ENCODE peak calls at places on chromosome 15, in six cellular contexts. D, U, B, F, E and P are unnamed samples.
A peak's percentile ranks its signal among the peaks of the same experiment; 100 is the strongest.

GRCh38 chr15:89781891-89782618 is 5.9 kb downstream of the MESP2 start:
- DNase-seq in D (no peak), U (no peak), B (no peak), F (peak; percentile 58), E (no peak), P (no peak)

GRCh38 chr15:52527898-52528464 is 699 bp downstream of the MYO5A start:
- DNase-seq in D (peak; percentile 50), U (no peak), B (no peak), F (no peak), E (peak; percentile 11), P (peak; percentile 54)

GRCh38 chr15:33561967-33562366 is 251.2 kb downstream of the RYR3 start:
- DNase-seq in D (no peak), U (no peak), B (no peak), F (no peak), E (no peak), P (no peak)

GRCh38 chr15:78243491-78243941 is 9.2 kb upstream of the ACSBG1 start:
- DNase-seq in D (no peak), U (no peak), B (no peak), F (peak; percentile 47), E (no peak), P (no peak)

GRCh38 chr15:55683366-55683765 is 59.6 kb downstream of the PRTG start:
- DNase-seq in D (no peak), U (no peak), B (no peak), F (no peak), E (no peak), P (no peak)

GRCh38 chr15:99731336-99732267 is 1.6 kb downstream of the LYSMD4 start:
- DNase-seq in D (no peak), U (no peak), B (no peak), F (no peak), E (no peak), P (no peak)

GRCh38 chr15:35151782-35152181 is 66.7 kb upstream of the NANOGP8 start:
- DNase-seq in D (no peak), U (no peak), B (no peak), F (no peak), E (no peak), P (no peak)

GRCh38 chr15:39581501-39582285 is 814 bp downstream of the THBS1 start:
- DNase-seq in D (no peak), U (peak; percentile 80), B (no peak), F (peak; percentile 9), E (no peak), P (peak; percentile 42)

GRCh38 chr15:92599394-92599970 is 56.1 kb downstream of the FAM174B start:
- DNase-seq in D (no peak), U (no peak), B (no peak), F (no peak), E (no peak), P (no peak)

GRCh38 chr15:29183071-29183831 is 86.4 kb downstream of the NSMCE3 start:
- DNase-seq in D (no peak), U (no peak), B (no peak), F (no peak), E (no peak), P (no peak)

GRCh38 chr15:59346951-59347350 is 25.7 kb downstream of the MYO1E start:
- DNase-seq in D (no peak), U (no peak), B (no peak), F (no peak), E (no peak), P (no peak)

GRCh38 chr15:97520689-97521088 is 439.8 kb upstream of the ARRDC4 start:
- DNase-seq in D (no peak), U (no peak), B (no peak), F (no peak), E (no peak), P (no peak)

GRCh38 chr15:69955240-69955894 is 142.3 kb downstream of the TLE3 start:
- DNase-seq in D (no peak), U (no peak), B (no peak), F (no peak), E (no peak), P (no peak)

GRCh38 chr15:82649226-82649999 is 2.2 kb upstream of the CPEB1 start:
- DNase-seq in D (no peak), U (no peak), B (no peak), F (no peak), E (no peak), P (peak; percentile 20)

GRCh38 chr15:60423540-60423939 is 25.8 kb upstream of the ANXA2 start:
- DNase-seq in D (no peak), U (no peak), B (no peak), F (peak; percentile 40), E (no peak), P (no peak)

GRCh38 chr15:80159811-80160569 is 7.2 kb downstream of the FAH start:
- DNase-seq in D (peak; percentile 50), U (no peak), B (no peak), F (no peak), E (no peak), P (peak; percentile 66)

GRCh38 chr15:80186597-80186996 is 33.8 kb downstream of the FAH start:
- DNase-seq in D (no peak), U (no peak), B (no peak), F (no peak), E (no peak), P (no peak)

GRCh38 chr15:48695088-48695834 is 49.8 kb upstream of the FBN1 start:
- DNase-seq in D (no peak), U (no peak), B (no peak), F (no peak), E (no peak), P (no peak)

GRCh38 chr15:42152921-42153680 is 3.3 kb downstream of the PLA2G4F start:
- DNase-seq in D (no peak), U (peak; percentile 62), B (no peak), F (no peak), E (no peak), P (no peak)

GRCh38 chr15:40058476-40059140 is 19.6 kb upstream of the SRP14 start:
- DNase-seq in D (no peak), U (no peak), B (peak; percentile 32), F (no peak), E (no peak), P (no peak)

GRCh38 chr15:40340038-40340739 is 550 bp downstream of the CCDC9B start:
- DNase-seq in D (no peak), U (peak; percentile 81), B (peak; percentile 77), F (no peak), E (no peak), P (no peak)

DNA sequence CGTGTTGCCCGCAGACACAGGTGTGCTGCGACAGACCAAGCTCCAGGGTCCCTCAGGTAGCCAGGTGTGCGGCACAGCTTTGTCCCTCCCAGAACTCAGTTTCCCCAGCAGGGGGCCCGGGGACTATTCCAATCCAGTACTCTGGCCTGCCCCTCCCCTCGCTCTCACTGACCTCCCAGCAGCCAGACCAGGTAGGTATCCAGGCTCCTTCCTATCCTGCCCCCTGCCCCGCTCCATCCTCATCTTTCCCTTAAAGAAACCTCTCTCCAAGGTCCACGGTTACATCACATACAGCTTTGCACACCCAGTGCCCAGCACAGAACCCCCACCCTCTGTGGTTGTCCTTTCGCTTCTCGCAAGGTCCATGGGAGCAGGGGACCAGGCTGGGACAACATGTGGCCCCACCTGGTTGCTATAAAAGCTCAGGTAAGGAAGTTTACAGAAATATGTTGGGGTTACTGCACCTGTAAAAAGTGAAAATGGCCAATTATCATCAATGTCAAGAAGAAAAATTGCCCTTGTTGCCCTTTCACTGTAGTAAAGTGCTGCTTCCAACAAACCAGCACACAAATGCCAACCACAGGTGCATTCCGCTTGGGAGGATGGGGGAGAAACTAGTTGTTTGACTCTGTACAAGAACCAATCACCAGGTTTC is 7.3 kb upstream of the CYP11A1 start:
- DNase-seq in D (no peak), U (no peak), B (no peak), F (no peak), E (no peak), P (no peak)
- TF ChIP-seq CTCF in D (no peak), U (no peak), B (no peak), F (no peak), E (no peak), P (no peak)

GRCh38 chr15:58269455-58270414 is 131.6 kb downstream of the AQP9 start:
- DNase-seq in D (peak; percentile 53), U (no peak), B (no peak), F (peak; percentile 59), E (peak; percentile 6), P (peak; percentile 52)
- TF ChIP-seq CTCF in D (peak; percentile 52), U (peak; percentile 61), B (peak; percentile 26), F (peak; percentile 61), E (peak; percentile 58), P (peak; percentile 32)

GRCh38 chr15:63126726-63127125 is 5.1 kb downstream of the LACTB start:
- DNase-seq in D (no peak), U (no peak), B (no peak), F (no peak), E (no peak), P (no peak)

GRCh38 chr15:63118854-63119253 is 2.8 kb upstream of the LACTB start:
- DNase-seq in D (no peak), U (no peak), B (no peak), F (no peak), E (no peak), P (no peak)

GRCh38 chr15:63121382-63122001 is at the start of gene LACTB:
- DNase-seq in D (peak; percentile 88), U (peak; percentile 94), B (peak; percentile 87), F (peak; percentile 94), E (peak; percentile 72), P (peak; percentile 89)

GRCh38 chr15:63124506-63124905 is 2.8 kb downstream of the LACTB start:
- DNase-seq in D (no peak), U (no peak), B (no peak), F (no peak), E (no peak), P (no peak)

DNA sequence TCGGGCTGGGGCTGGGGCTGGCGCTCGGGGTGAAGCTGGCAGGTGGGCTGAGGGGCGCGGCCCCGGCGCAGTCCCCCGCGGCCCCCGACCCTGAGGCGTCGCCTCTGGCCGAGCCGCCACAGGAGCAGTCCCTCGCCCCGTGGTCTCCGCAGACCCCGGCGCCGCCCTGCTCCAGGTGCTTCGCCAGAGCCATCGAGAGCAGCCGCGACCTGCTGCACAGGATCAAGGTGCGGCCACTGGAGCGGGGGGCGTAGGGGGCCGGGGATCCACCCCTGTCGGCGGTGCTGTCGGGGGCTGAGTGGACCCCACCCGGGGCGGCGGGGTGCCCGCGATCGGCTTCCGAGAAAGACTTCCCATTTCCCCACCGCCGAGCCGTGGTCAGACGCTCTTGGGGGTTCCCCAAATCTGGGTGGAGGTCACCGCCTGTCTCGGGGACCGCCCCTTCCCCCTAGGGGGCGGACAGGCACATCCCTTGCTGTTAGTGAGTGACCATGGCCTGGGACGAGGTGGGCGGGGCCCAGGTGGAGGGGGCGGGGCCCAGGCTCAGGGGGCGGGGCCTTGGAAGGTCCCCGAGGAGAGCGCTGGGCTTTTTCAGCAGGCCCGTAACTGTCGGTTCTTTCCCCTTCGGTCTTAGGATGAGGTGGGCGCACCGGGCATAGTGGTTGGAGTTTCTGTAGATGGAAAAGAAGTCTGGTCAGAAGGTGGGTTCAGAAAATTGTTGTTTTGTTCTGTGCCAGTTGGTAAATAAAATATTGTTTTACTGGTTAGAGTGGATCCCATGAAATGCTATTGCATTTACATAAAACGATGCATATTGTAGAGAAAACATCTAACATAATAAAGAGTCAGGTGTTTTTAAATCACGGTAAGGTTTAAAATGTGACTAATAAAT is 587 bp downstream of the LACTB start:
- DNase-seq in D (peak; percentile 97), U (peak; percentile 94), B (peak; percentile 90), F (peak; percentile 86), E (peak; percentile 58), P (peak; percentile 97)
- TF ChIP-seq CTCF in D (no peak), U (peak; percentile 35), B (no peak), F (peak; percentile 30), E (no peak), P (peak; percentile 25)

DNA sequence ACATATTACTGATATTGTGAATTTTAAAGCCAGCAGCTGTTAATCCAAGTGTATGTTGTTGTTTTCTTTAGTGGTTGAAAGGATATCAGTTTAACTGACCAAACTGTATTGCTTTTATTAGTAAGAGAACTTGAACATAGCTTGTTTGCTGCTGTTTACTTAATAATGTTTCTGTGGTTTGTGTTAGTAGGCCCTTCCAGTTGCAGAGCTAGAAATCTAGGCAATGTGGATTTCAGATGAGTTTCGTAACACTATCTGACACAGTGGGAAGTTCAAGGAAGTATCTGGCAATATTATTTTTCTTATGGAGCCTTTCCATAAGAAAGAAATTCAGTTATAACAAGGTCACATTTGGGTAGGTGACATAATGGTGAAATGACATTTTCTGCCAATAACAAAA is 18.5 kb downstream of the ZNF609 start:
- DNase-seq in D (no peak), U (no peak), B (no peak), F (no peak), E (no peak), P (no peak)
- TF ChIP-seq CTCF in D (no peak), U (no peak), B (no peak), F (no peak), E (no peak), P (no peak)